ENCODE peak calls at places on chromosomes 13 and 19, in eight cellular contexts. One of them, this sample, is unnamed.

GRCh38 chr19:50776131-50776530 is 5.9 kb downstream of the GPR32 start:
- DNase-seq in fibroblast of the aortic adventitia: no peak
- DNase-seq in pancreas: no peak
- DNase-seq in right lobe of liver: no peak
- DNase-seq in tibial artery: no peak
- DNase-seq in CD8-positive, alpha-beta T cell: no peak
- DNase-seq in HFF-Myc: no peak
- DNase-seq in lower leg skin: no peak
- DNase-seq in this sample: no peak

GRCh38 chr19:45682117-45682516 is 9.6 kb downstream of the SNRPD2 start:
- DNase-seq in HFF-Myc: no peak
- DNase-seq in tibial artery: no peak
- DNase-seq in CD8-positive, alpha-beta T cell: no peak
- DNase-seq in lower leg skin: no peak
- DNase-seq in right lobe of liver: no peak
- DNase-seq in pancreas: no peak
- DNase-seq in fibroblast of the aortic adventitia: no peak
- DNase-seq in this sample: no peak

GRCh38 chr13:59259416-59260000 is 904.2 kb downstream of the DIAPH3 start:
- DNase-seq in fibroblast of the aortic adventitia: no peak
- DNase-seq in CD8-positive, alpha-beta T cell: no peak
- DNase-seq in lower leg skin: no peak
- DNase-seq in HFF-Myc: no peak
- DNase-seq in tibial artery: no peak
- DNase-seq in pancreas: no peak
- DNase-seq in right lobe of liver: no peak
- DNase-seq in this sample: no peak

GRCh38 chr19:49465371-49465770 is 8.6 kb upstream of the FLT3LG start:
- DNase-seq in pancreas: no peak
- DNase-seq in fibroblast of the aortic adventitia: no peak
- DNase-seq in right lobe of liver: no peak
- DNase-seq in tibial artery: no peak
- DNase-seq in CD8-positive, alpha-beta T cell: no peak
- DNase-seq in lower leg skin: no peak
- DNase-seq in HFF-Myc: no peak
- DNase-seq in this sample: no peak

GRCh38 chr13:114063545-114064515 is 68.6 kb downstream of the RASA3 start:
- DNase-seq in CD8-positive, alpha-beta T cell: no peak
- DNase-seq in HFF-Myc: peak
- DNase-seq in tibial artery: peak
- DNase-seq in fibroblast of the aortic adventitia: peak
- DNase-seq in lower leg skin: no peak
- DNase-seq in pancreas: no peak
- DNase-seq in right lobe of liver: no peak
- DNase-seq in this sample: peak

GRCh38 chr13:111184685-111185401 is 69.7 kb downstream of the ARHGEF7 start:
- DNase-seq in HFF-Myc: no peak
- DNase-seq in fibroblast of the aortic adventitia: peak
- DNase-seq in pancreas: no peak
- DNase-seq in right lobe of liver: no peak
- DNase-seq in CD8-positive, alpha-beta T cell: no peak
- DNase-seq in tibial artery: no peak
- DNase-seq in lower leg skin: no peak
- DNase-seq in this sample: peak

GRCh38 chr19:42498387-42498786 is 29.9 kb downstream of the CEACAM1 start:
- DNase-seq in pancreas: no peak
- DNase-seq in CD8-positive, alpha-beta T cell: no peak
- DNase-seq in HFF-Myc: no peak
- DNase-seq in lower leg skin: no peak
- DNase-seq in right lobe of liver: peak
- DNase-seq in fibroblast of the aortic adventitia: no peak
- DNase-seq in tibial artery: no peak
- DNase-seq in this sample: no peak

GRCh38 chr13:102309110-102309509 is 92.7 kb downstream of the FGF14 start:
- DNase-seq in lower leg skin: no peak
- DNase-seq in CD8-positive, alpha-beta T cell: no peak
- DNase-seq in right lobe of liver: no peak
- DNase-seq in pancreas: no peak
- DNase-seq in tibial artery: no peak
- DNase-seq in fibroblast of the aortic adventitia: no peak
- DNase-seq in HFF-Myc: no peak
- DNase-seq in this sample: no peak

GRCh38 chr19:42088471-42089190 is 12.7 kb downstream of the ZNF574 start:
- DNase-seq in CD8-positive, alpha-beta T cell: no peak
- DNase-seq in fibroblast of the aortic adventitia: peak
- DNase-seq in pancreas: no peak
- DNase-seq in HFF-Myc: no peak
- DNase-seq in tibial artery: no peak
- DNase-seq in lower leg skin: no peak
- DNase-seq in right lobe of liver: no peak
- DNase-seq in this sample: no peak

GRCh38 chr13:109577191-109577700 is 209.1 kb downstream of the IRS2 start:
- DNase-seq in pancreas: no peak
- DNase-seq in tibial artery: no peak
- DNase-seq in fibroblast of the aortic adventitia: no peak
- DNase-seq in lower leg skin: no peak
- DNase-seq in CD8-positive, alpha-beta T cell: no peak
- DNase-seq in HFF-Myc: no peak
- DNase-seq in right lobe of liver: no peak
- DNase-seq in this sample: no peak

GRCh38 chr13:25253702-25254101 is 33.6 kb downstream of the MTMR6 start:
- DNase-seq in fibroblast of the aortic adventitia: peak
- DNase-seq in tibial artery: no peak
- DNase-seq in pancreas: no peak
- DNase-seq in right lobe of liver: no peak
- DNase-seq in CD8-positive, alpha-beta T cell: no peak
- DNase-seq in HFF-Myc: no peak
- DNase-seq in lower leg skin: no peak
- DNase-seq in this sample: no peak

GRCh38 chr19:50199254-50199545 is 4.2 kb upstream of the MYH14 start:
- DNase-seq in HFF-Myc: no peak
- DNase-seq in pancreas: no peak
- DNase-seq in tibial artery: no peak
- DNase-seq in lower leg skin: no peak
- DNase-seq in CD8-positive, alpha-beta T cell: no peak
- DNase-seq in right lobe of liver: no peak
- DNase-seq in fibroblast of the aortic adventitia: no peak
- DNase-seq in this sample: no peak

GRCh38 chr13:77810430-77810829 is 108.2 kb downstream of the EDNRB start:
- DNase-seq in HFF-Myc: no peak
- DNase-seq in CD8-positive, alpha-beta T cell: no peak
- DNase-seq in lower leg skin: no peak
- DNase-seq in right lobe of liver: no peak
- DNase-seq in pancreas: no peak
- DNase-seq in tibial artery: no peak
- DNase-seq in fibroblast of the aortic adventitia: peak
- DNase-seq in this sample: peak

GRCh38 chr13:104773775-104774174 is 1707.6 kb upstream of the SLC10A2 start:
- DNase-seq in tibial artery: no peak
- DNase-seq in lower leg skin: no peak
- DNase-seq in pancreas: no peak
- DNase-seq in right lobe of liver: no peak
- DNase-seq in CD8-positive, alpha-beta T cell: no peak
- DNase-seq in fibroblast of the aortic adventitia: peak
- DNase-seq in HFF-Myc: no peak
- DNase-seq in this sample: peak
- TF ChIP-seq CTCF in tibial artery: peak
- TF ChIP-seq CTCF in lower leg skin: no peak
- TF ChIP-seq CTCF in pancreas: peak
- TF ChIP-seq CTCF in right lobe of liver: peak
- TF ChIP-seq CTCF in CD8-positive, alpha-beta T cell: peak
- TF ChIP-seq CTCF in fibroblast of the aortic adventitia: peak
- TF ChIP-seq CTCF in HFF-Myc: peak
- TF ChIP-seq CTCF in this sample: peak

GRCh38 chr19:310141-310651 is 19.0 kb upstream of the PLPP2 start:
- DNase-seq in lower leg skin: peak
- DNase-seq in CD8-positive, alpha-beta T cell: no peak
- DNase-seq in pancreas: no peak
- DNase-seq in right lobe of liver: no peak
- DNase-seq in HFF-Myc: no peak
- DNase-seq in tibial artery: no peak
- DNase-seq in fibroblast of the aortic adventitia: peak
- DNase-seq in this sample: no peak

GRCh38 chr19:313169-313987 is 22.2 kb upstream of the PLPP2 start:
- DNase-seq in pancreas: no peak
- DNase-seq in right lobe of liver: no peak
- DNase-seq in fibroblast of the aortic adventitia: no peak
- DNase-seq in CD8-positive, alpha-beta T cell: no peak
- DNase-seq in HFF-Myc: no peak
- DNase-seq in lower leg skin: peak
- DNase-seq in tibial artery: no peak
- DNase-seq in this sample: no peak

GRCh38 chr19:313988-314815 is 23.0 kb upstream of the PLPP2 start:
- DNase-seq in CD8-positive, alpha-beta T cell: no peak
- DNase-seq in fibroblast of the aortic adventitia: no peak
- DNase-seq in tibial artery: no peak
- DNase-seq in lower leg skin: peak
- DNase-seq in right lobe of liver: no peak
- DNase-seq in pancreas: no peak
- DNase-seq in HFF-Myc: no peak
- DNase-seq in this sample: no peak

GRCh38 chr19:310781-311496 is 19.7 kb upstream of the PLPP2 start:
- DNase-seq in right lobe of liver: no peak
- DNase-seq in fibroblast of the aortic adventitia: no peak
- DNase-seq in pancreas: no peak
- DNase-seq in tibial artery: no peak
- DNase-seq in CD8-positive, alpha-beta T cell: no peak
- DNase-seq in lower leg skin: peak
- DNase-seq in HFF-Myc: no peak
- DNase-seq in this sample: no peak

GRCh38 chr19:311813-312261 is 20.6 kb upstream of the PLPP2 start:
- DNase-seq in lower leg skin: no peak
- DNase-seq in tibial artery: no peak
- DNase-seq in pancreas: no peak
- DNase-seq in fibroblast of the aortic adventitia: no peak
- DNase-seq in right lobe of liver: no peak
- DNase-seq in HFF-Myc: no peak
- DNase-seq in CD8-positive, alpha-beta T cell: no peak
- DNase-seq in this sample: no peak
- H3K4me3 ChIP-seq in lower leg skin: no peak
- H3K4me3 ChIP-seq in tibial artery: peak
- H3K4me3 ChIP-seq in pancreas: no peak
- H3K4me3 ChIP-seq in fibroblast of the aortic adventitia: no peak
- H3K4me3 ChIP-seq in right lobe of liver: no peak
- H3K4me3 ChIP-seq in HFF-Myc: no peak
- H3K4me3 ChIP-seq in CD8-positive, alpha-beta T cell: no peak
- H3K4me3 ChIP-seq in this sample: no peak

GRCh38 chr19:11659612-11660011 is 62.3 kb downstream of the ZNF627 start:
- DNase-seq in HFF-Myc: no peak
- DNase-seq in CD8-positive, alpha-beta T cell: no peak
- DNase-seq in fibroblast of the aortic adventitia: peak
- DNase-seq in lower leg skin: no peak
- DNase-seq in pancreas: no peak
- DNase-seq in right lobe of liver: no peak
- DNase-seq in tibial artery: no peak
- DNase-seq in this sample: no peak
- TF ChIP-seq CTCF in HFF-Myc: no peak
- TF ChIP-seq CTCF in CD8-positive, alpha-beta T cell: no peak
- TF ChIP-seq CTCF in fibroblast of the aortic adventitia: peak
- TF ChIP-seq CTCF in lower leg skin: no peak
- TF ChIP-seq CTCF in pancreas: no peak
- TF ChIP-seq CTCF in right lobe of liver: peak
- TF ChIP-seq CTCF in tibial artery: no peak
- TF ChIP-seq CTCF in this sample: no peak

GRCh38 chr19:610071-610800 is 20.6 kb downstream of the HCN2 start:
- DNase-seq in CD8-positive, alpha-beta T cell: no peak
- DNase-seq in right lobe of liver: peak
- DNase-seq in pancreas: no peak
- DNase-seq in HFF-Myc: no peak
- DNase-seq in tibial artery: no peak
- DNase-seq in fibroblast of the aortic adventitia: no peak
- DNase-seq in lower leg skin: no peak
- DNase-seq in this sample: peak
- H3K4me3 ChIP-seq in CD8-positive, alpha-beta T cell: peak
- H3K4me3 ChIP-seq in right lobe of liver: no peak
- H3K4me3 ChIP-seq in pancreas: no peak
- H3K4me3 ChIP-seq in HFF-Myc: no peak
- H3K4me3 ChIP-seq in tibial artery: peak
- H3K4me3 ChIP-seq in fibroblast of the aortic adventitia: no peak
- H3K4me3 ChIP-seq in lower leg skin: no peak
- H3K4me3 ChIP-seq in this sample: peak

GRCh38 chr13:41791056-41791455 is 169.9 kb downstream of the VWA8 start:
- DNase-seq in right lobe of liver: no peak
- DNase-seq in lower leg skin: no peak
- DNase-seq in pancreas: no peak
- DNase-seq in tibial artery: no peak
- DNase-seq in fibroblast of the aortic adventitia: peak
- DNase-seq in HFF-Myc: no peak
- DNase-seq in CD8-positive, alpha-beta T cell: no peak
- DNase-seq in this sample: no peak
- TF ChIP-seq CTCF in right lobe of liver: no peak
- TF ChIP-seq CTCF in lower leg skin: no peak
- TF ChIP-seq CTCF in pancreas: no peak
- TF ChIP-seq CTCF in tibial artery: no peak
- TF ChIP-seq CTCF in fibroblast of the aortic adventitia: no peak
- TF ChIP-seq CTCF in HFF-Myc: no peak
- TF ChIP-seq CTCF in CD8-positive, alpha-beta T cell: no peak
- TF ChIP-seq CTCF in this sample: no peak

DNA sequence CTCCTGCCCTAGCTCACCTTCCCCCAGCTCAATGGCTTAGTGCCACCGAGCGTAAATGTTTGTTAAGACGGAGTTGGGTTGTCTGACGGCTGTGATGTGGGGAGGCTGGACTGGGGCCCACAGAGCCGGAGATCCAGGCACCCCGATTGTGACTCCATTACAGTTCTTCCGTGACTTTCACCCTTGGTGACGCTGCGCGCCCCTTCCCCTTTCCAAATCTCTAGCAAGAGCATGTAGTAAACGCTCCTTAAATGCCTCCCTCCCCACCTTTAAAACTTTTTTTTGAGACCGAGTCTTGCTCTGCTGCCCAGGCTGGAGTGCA is 829 bp downstream of the REEP6 start:
- DNase-seq in fibroblast of the aortic adventitia: no peak
- DNase-seq in right lobe of liver: peak
- DNase-seq in tibial artery: no peak
- DNase-seq in pancreas: no peak
- DNase-seq in lower leg skin: no peak
- DNase-seq in CD8-positive, alpha-beta T cell: no peak
- DNase-seq in HFF-Myc: no peak
- DNase-seq in this sample: no peak
- H3K4me3 ChIP-seq in fibroblast of the aortic adventitia: no peak
- H3K4me3 ChIP-seq in right lobe of liver: peak
- H3K4me3 ChIP-seq in tibial artery: no peak
- H3K4me3 ChIP-seq in pancreas: peak
- H3K4me3 ChIP-seq in lower leg skin: no peak
- H3K4me3 ChIP-seq in CD8-positive, alpha-beta T cell: no peak
- H3K4me3 ChIP-seq in HFF-Myc: no peak
- H3K4me3 ChIP-seq in this sample: no peak